ENCODE peak calls at places on chromosomes 12 and 14, in nine cellular contexts. Q is NCI-H1105 treated with DMSO at 0.1 percent for 48 hours, N is posterior cingulate gyrus, S is lower leg skin, G is pancreas, K is RWPE2, J is GM12865, T is renal cortical epithelial cell, L is amniotic stem cell. U is an unnamed sample.

GRCh38 chr12:20280515-20280914 is 87.8 kb upstream of the PDE3A start:
- DNase-seq in T (no peak), N (no peak), S (no peak), Q (no peak), L (no peak), K (no peak), J (no peak), G (no peak), U (no peak)

GRCh38 chr12:112170376-112170775 is 45.0 kb downstream of the TRAFD1 start:
- DNase-seq in Q (no peak), T (no peak), S (no peak), L (no peak), G (no peak), N (no peak), J (peak), K (no peak), U (no peak)

GRCh38 chr12:12439636-12440035 is 82.8 kb downstream of the BORCS5 start:
- DNase-seq in N (no peak), L (no peak), Q (no peak), K (peak), T (peak), S (no peak), G (no peak), J (no peak), U (no peak)

GRCh38 chr12:130157998-130158774 is 4.1 kb upstream of the FZD10 start:
- DNase-seq in J (no peak), N (no peak), S (no peak), Q (no peak), L (no peak), K (no peak), T (no peak), G (no peak), U (no peak)

GRCh38 chr12:112645586-112645985 is 146.0 kb upstream of the RPH3A start:
- DNase-seq in G (no peak), S (no peak), J (no peak), T (no peak), Q (no peak), K (no peak), L (no peak), N (no peak), U (no peak)

GRCh38 chr12:3622021-3622731 is 130.7 kb downstream of the CRACR2A start:
- DNase-seq in K (no peak), T (no peak), G (no peak), S (peak), J (no peak), L (no peak), Q (no peak), N (no peak), U (no peak)

GRCh38 chr12:107655281-107656065 is 30.1 kb upstream of the PWP1 start:
- DNase-seq in T (no peak), J (no peak), S (no peak), K (no peak), L (no peak), Q (no peak), G (no peak), N (no peak), U (no peak)

GRCh38 chr14:105144231-105144665 is 24.3 kb downstream of the JAG2 start:
- DNase-seq in N (peak), G (no peak), Q (no peak), T (no peak), L (no peak), K (no peak), J (no peak), S (peak), U (no peak)

GRCh38 chr14:67485501-67486095 is 2.9 kb downstream of the TMEM229B start:
- DNase-seq in T (no peak), G (no peak), K (no peak), Q (no peak), S (no peak), N (no peak), L (no peak), J (no peak), U (no peak)

GRCh38 chr14:76729195-76729594 is 32.1 kb upstream of the VASH1 start:
- DNase-seq in N (no peak), S (no peak), Q (no peak), L (no peak), K (no peak), J (no peak), G (no peak), T (no peak), U (no peak)

GRCh38 chr12:8823565-8824300 is 1.3 kb downstream of the A2ML1 start:
- DNase-seq in G (no peak), T (no peak), S (no peak), L (no peak), Q (no peak), N (no peak), J (peak), K (no peak), U (no peak)

GRCh38 chr12:131764738-131765137 is 53.8 kb downstream of the SFSWAP start:
- DNase-seq in J (no peak), G (no peak), K (no peak), N (no peak), Q (no peak), T (no peak), L (no peak), S (no peak), U (no peak)

GRCh38 chr12:53499261-53500118 is at the start of gene MAP3K12:
- DNase-seq in K (no peak), L (peak), T (no peak), G (peak), J (peak), S (peak), N (peak), Q (peak), U (no peak)

GRCh38 chr12:84964048-84964447 is 51.4 kb upstream of the SLC6A15 start:
- DNase-seq in Q (no peak), L (no peak), T (no peak), N (no peak), G (no peak), J (no peak), S (no peak), K (no peak), U (no peak)

GRCh38 chr12:14260011-14260993 is 105.2 kb upstream of the ATF7IP start:
- DNase-seq in S (peak), J (no peak), L (peak), T (peak), Q (no peak), K (peak), N (peak), G (peak), U (peak)

GRCh38 chr12:55906056-55906455 is 21.6 kb downstream of the PYM1 start:
- DNase-seq in J (no peak), K (no peak), Q (no peak), N (no peak), G (no peak), T (no peak), S (no peak), L (no peak), U (no peak)

GRCh38 chr14:104118006-104118844 is 20.2 kb upstream of the KIF26A start:
- DNase-seq in T (no peak), L (no peak), J (no peak), N (peak), S (peak), Q (no peak), G (peak), K (peak), U (no peak)

U was measured in esophagus squamous epithelium.